ENCODE peak calls at places on chromosomes 2 and 18, in four cellular contexts. D is IMR-90, R is GM23248, B is fibroblast of lung. H is an unnamed sample.

GRCh38 chr2:16034151-16034974 is 94.0 kb downstream of the MYCN start:
- DNase-seq in D (no peak), R (no peak), B (no peak), H (peak)

GRCh38 chr2:96342085-96342484 is 6.5 kb downstream of the NCAPH start:
- DNase-seq in D (peak), R (peak), B (peak), H (no peak)

GRCh38 chr2:104853926-104854506 is at the start of gene POU3F3:
- DNase-seq in D (no peak), R (peak), B (peak), H (peak)

GRCh38 chr2:145687445-145688104 is 1167.7 kb upstream of the ZEB2 start:
- DNase-seq in D (peak), R (peak), B (peak), H (no peak)

GRCh38 chr2:46806526-46806925 is 109.1 kb downstream of the MCFD2 start:
- DNase-seq in D (peak), R (peak), B (peak), H (peak)

GRCh38 chr18:45724591-45724990 is 610 bp downstream of the SLC14A1 start:
- DNase-seq in D (no peak), R (no peak), B (peak), H (no peak)

GRCh38 chr2:109297566-109298205 is 168.7 kb downstream of the SH3RF3 start:
- DNase-seq in D (no peak), R (no peak), B (no peak), H (no peak)

GRCh38 chr18:830315-830901 is 18.4 kb upstream of the YES1 start:
- DNase-seq in D (peak), R (peak), B (peak), H (no peak)

GRCh38 chr18:79447703-79448367 is 52.1 kb downstream of the NFATC1 start:
- DNase-seq in D (peak), R (no peak), B (peak), H (no peak)

GRCh38 chr2:35821675-35822074 is 533.9 kb upstream of the CRIM1 start:
- DNase-seq in D (no peak), R (no peak), B (no peak), H (no peak)

GRCh38 chr18:38940475-38940862 is 1374.9 kb upstream of the CELF4 start:
- DNase-seq in D (no peak), R (no peak), B (no peak), H (no peak)

GRCh38 chr2:198054299-198054698 is 249.9 kb downstream of the PLCL1 start:
- DNase-seq in D (peak), R (peak), B (peak), H (peak)

GRCh38 chr2:160371251-160372009 is 122.2 kb downstream of the RBMS1 start:
- DNase-seq in D (no peak), R (peak), B (peak), H (peak)

GRCh38 chr2:191376981-191377629 is 131.9 kb downstream of the MYO1B start:
- DNase-seq in D (peak), R (peak), B (peak), H (no peak)

GRCh38 chr2:176490061-176490861 is 221.0 kb downstream of the MTX2 start:
- DNase-seq in D (no peak), R (no peak), B (peak), H (peak)

GRCh38 chr2:24530796-24531195 is 39.7 kb downstream of the NCOA1 start:
- DNase-seq in D (no peak), R (no peak), B (no peak), H (no peak)

GRCh38 chr2:81247648-81248047 is 943.1 kb upstream of the LRRTM1 start:
- DNase-seq in D (no peak), R (no peak), B (no peak), H (no peak)

GRCh38 chr2:177611310-177611886 is 218.8 kb downstream of the AGPS start:
- DNase-seq in D (no peak), R (no peak), B (no peak), H (no peak)

GRCh38 chr18:53941601-53942335 is 282.7 kb downstream of the MBD2 start:
- DNase-seq in D (no peak), R (peak), B (peak), H (no peak)

GRCh38 chr2:102238039-102238756 is 51.4 kb downstream of the IL1RL2 start:
- DNase-seq in D (peak), R (peak), B (peak), H (no peak)

GRCh38 chr18:51184092-51184458 is 13.4 kb downstream of the MEX3C start:
- DNase-seq in D (no peak), R (no peak), B (no peak), H (no peak)

GRCh38 chr18:48879008-48879431 is 71.7 kb downstream of the SMAD7 start:
- DNase-seq in D (no peak), R (no peak), B (no peak), H (no peak)

GRCh38 chr2:157625311-157625710 is 3.4 kb downstream of the ACVR1C start:
- DNase-seq in D (no peak), R (peak), B (no peak), H (no peak)

GRCh38 chr2:12717191-12717987 is 653 bp downstream of the TRIB2 start:
- DNase-seq in D (peak), R (peak), B (peak), H (peak)

GRCh38 chr18:61400016-61400630 is 66.9 kb downstream of the CDH20 start:
- DNase-seq in D (no peak), R (peak), B (peak), H (no peak)

GRCh38 chr2:168534926-168535325 is 78.9 kb downstream of the CERS6 start:
- DNase-seq in D (no peak), R (no peak), B (no peak), H (no peak)

GRCh38 chr2:40317756-40318155 is 134.1 kb downstream of the SLC8A1 start:
- DNase-seq in D (no peak), R (peak), B (no peak), H (no peak)

GRCh38 chr2:202141319-202141947 is 68.4 kb downstream of the KIAA2012 start:
- DNase-seq in D (no peak), R (no peak), B (no peak), H (no peak)

GRCh38 chr18:76974345-76974744 is 152.0 kb downstream of the ZNF236 start:
- DNase-seq in D (no peak), R (no peak), B (no peak), H (no peak)

GRCh38 chr2:8882094-8882493 is 44.7 kb upstream of the KIDINS220 start:
- DNase-seq in D (peak), R (peak), B (no peak), H (peak)

GRCh38 chr2:138013651-138014050 is 49.4 kb downstream of the HNMT start:
- DNase-seq in D (no peak), R (no peak), B (no peak), H (no peak)

GRCh38 chr2:11809586-11810236 is 63.3 kb downstream of the LPIN1 start:
- DNase-seq in D (no peak), R (no peak), B (no peak), H (no peak)

GRCh38 chr18:79540161-79540913 is 139.3 kb upstream of the CTDP1 start:
- DNase-seq in D (no peak), R (peak), B (no peak), H (no peak)

GRCh38 chr2:39405364-39405763 is 31.7 kb downstream of the MAP4K3 start:
- DNase-seq in D (no peak), R (no peak), B (no peak), H (no peak)

GRCh38 chr2:216388046-216388884 is 16.0 kb upstream of the MARCHF4 start:
- DNase-seq in D (no peak), R (no peak), B (no peak), H (no peak)

GRCh38 chr2:158809816-158810215 is 14.7 kb downstream of the DAPL1 start:
- DNase-seq in D (no peak), R (no peak), B (peak), H (no peak)

GRCh38 chr18:79387615-79388014 is 8.1 kb upstream of the NFATC1 start:
- DNase-seq in D (no peak), R (no peak), B (no peak), H (no peak)

GRCh38 chr18:58254873-58255511 is 211.0 kb downstream of the NEDD4L start:
- DNase-seq in D (peak), R (no peak), B (no peak), H (no peak)

GRCh38 chr2:37713258-37713700 is 41.8 kb upstream of the CDC42EP3 start:
- DNase-seq in D (peak), R (peak), B (peak), H (no peak)

DNA sequence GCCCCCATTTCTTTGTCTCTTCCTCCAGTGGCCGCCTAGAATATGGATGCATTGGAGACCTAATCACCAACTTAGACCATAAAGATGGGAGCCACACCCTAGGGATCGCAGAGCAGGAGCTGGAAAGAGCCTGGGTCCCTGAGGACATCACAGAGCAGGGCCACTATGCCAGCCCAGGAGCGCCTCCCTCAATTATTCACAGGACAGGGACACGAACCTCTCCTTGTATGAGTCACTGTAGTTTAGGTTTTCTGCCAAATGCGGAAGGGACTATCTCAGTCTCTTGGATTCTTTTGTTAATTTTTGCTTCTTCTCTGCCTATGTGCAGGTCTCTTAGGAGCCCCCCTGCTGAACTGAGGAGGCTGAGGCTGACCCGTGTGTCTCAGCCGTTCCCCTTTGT is 12.9 kb upstream of the PTPN4 start:
- DNase-seq in D (peak), R (peak), B (peak), H (no peak)
- H2AFZ ChIP-seq in D (no peak), R (no peak), B (no peak), H (no peak)

DNA sequence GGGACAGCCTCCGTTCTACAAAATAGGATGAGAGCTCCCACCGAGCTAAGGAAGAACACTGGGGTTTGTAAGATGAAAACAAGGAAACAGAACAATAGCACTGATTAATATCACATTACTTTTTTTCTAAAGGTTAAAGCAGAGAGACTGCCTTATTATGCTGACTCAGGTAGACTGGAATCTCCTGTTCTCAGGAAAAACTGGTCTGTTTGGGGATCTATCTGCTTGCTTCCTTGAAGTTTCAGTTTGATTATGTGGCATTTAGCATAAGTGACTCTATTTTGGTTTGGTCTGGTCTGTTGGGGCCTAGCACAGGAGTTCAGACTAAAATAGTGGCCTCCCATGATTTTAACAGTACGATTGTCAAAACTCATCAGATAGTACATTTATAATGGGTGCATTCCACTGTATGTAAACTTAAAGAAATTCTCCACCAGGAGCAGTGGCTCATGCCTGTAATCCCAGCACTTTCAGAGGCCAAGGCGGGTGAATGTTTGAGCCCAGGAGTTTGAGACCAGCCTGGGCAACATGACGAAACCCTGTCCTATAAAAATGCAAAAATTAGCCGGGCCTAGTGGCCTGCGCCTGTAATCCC is 64.1 kb upstream of the NDUFV2 start:
- DNase-seq in D (peak), R (peak), B (peak), H (no peak)
- H2AFZ ChIP-seq in D (no peak), R (peak), B (peak), H (peak)

DNA sequence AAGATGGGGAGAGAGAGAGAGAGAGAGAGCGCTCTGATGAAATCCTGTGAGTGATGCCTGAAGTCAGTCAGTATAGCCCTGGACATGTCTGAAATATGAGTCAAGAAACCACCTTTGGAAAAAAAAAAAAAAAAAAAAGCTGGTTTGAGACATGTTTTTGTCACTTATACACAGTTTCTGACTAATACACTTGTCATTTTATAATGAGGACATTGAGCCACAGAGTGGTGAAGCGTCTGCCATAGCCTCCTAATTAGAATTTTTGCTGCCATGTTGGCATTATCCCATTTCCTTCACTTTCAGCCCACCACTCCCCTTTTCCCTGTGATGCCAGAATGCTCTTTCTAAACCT is 15.7 kb upstream of the MYO3B start:
- DNase-seq in D (peak), R (peak), B (peak), H (no peak)
- H2AFZ ChIP-seq in D (peak), R (peak), B (no peak), H (no peak)

GRCh38 chr2:122079844-122080243 is 324.4 kb downstream of the TSN start:
- DNase-seq in D (no peak), R (no peak), B (no peak), H (no peak)

GRCh38 chr2:122077114-122077513 is 321.7 kb downstream of the TSN start:
- DNase-seq in D (no peak), R (no peak), B (no peak), H (no peak)

GRCh38 chr2:122077771-122078170 is 322.3 kb downstream of the TSN start:
- DNase-seq in D (no peak), R (no peak), B (no peak), H (peak)

GRCh38 chr2:122081743-122082142 is 326.3 kb downstream of the TSN start:
- DNase-seq in D (no peak), R (no peak), B (no peak), H (peak)

GRCh38 chr2:122078451-122078850 is 323.0 kb downstream of the TSN start:
- DNase-seq in D (peak), R (peak), B (peak), H (no peak)
- H2AFZ ChIP-seq in D (no peak), R (no peak), B (no peak), H (no peak)

GRCh38 chr18:24136967-24137373 is 1.9 kb upstream of the CABYR start:
- DNase-seq in D (peak), R (no peak), B (peak), H (no peak)

GRCh38 chr18:24142376-24142775 is 3.5 kb downstream of the CABYR start:
- DNase-seq in D (no peak), R (no peak), B (no peak), H (no peak)

GRCh38 chr18:24140697-24141096 is 1.8 kb downstream of the CABYR start:
- DNase-seq in D (no peak), R (no peak), B (no peak), H (no peak)

GRCh38 chr18:24138281-24138883 is 480 bp upstream of the CABYR start:
- DNase-seq in D (no peak), R (no peak), B (no peak), H (no peak)

GRCh38 chr18:24138884-24139616 is at the start of gene CABYR:
- DNase-seq in D (peak), R (peak), B (peak), H (peak)
- H2AFZ ChIP-seq in D (peak), R (peak), B (peak), H (peak)

DNA sequence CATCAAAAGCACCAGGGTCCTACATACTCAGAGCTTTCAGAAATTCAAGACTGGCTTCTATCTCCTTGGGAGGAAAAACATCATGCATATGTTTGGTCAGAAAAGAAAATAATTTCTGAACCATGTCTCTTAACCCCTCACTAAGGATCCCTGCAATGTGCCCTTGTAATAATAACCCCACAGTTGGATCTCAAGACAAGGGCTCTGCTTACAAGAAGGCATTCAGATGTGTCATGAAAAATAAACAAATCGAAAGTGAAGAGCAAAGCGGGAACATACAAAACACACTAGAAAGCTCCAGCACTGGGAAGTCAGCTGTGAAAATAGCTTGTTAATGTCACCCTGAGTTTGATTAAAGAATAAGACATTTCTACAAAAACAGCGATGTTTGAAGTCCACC is 174.4 kb downstream of the PID1 start:
- DNase-seq in D (no peak), R (no peak), B (no peak), H (no peak)
- H2AFZ ChIP-seq in D (no peak), R (no peak), B (no peak), H (no peak)

GRCh38 chr2:232485757-232486557 is 1.7 kb downstream of the ECEL1 start:
- DNase-seq in D (no peak), R (no peak), B (no peak), H (peak)
- H2AFZ ChIP-seq in D (no peak), R (no peak), B (no peak), H (no peak)

DNA sequence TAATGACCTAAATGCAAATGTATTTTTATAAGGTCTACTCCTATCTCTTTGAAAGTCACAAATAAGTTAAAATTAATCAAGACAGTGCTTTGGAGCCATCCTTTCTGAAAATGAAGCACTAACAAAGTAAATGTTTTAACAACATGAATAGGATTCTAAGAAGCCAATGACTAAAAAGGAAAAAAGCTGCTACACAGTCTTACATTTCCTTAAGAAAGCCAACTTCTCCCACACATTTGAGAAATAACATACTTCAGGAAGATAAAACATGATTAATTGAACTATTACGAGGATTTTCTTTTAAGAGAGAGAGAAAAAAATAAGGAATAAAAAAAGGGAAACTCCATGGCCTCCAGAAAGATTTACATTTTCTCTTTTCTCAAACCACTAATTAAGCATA is 113.1 kb downstream of the GCA start:
- DNase-seq in D (no peak), R (no peak), B (peak), H (no peak)
- H2AFZ ChIP-seq in D (no peak), R (no peak), B (no peak), H (no peak)

GRCh38 chr2:218245214-218245613 is 15.6 kb upstream of the GPBAR1 start:
- DNase-seq in D (no peak), R (no peak), B (peak), H (no peak)
- H2AFZ ChIP-seq in D (no peak), R (no peak), B (no peak), H (no peak)

GRCh38 chr2:33321236-33321731 is 155.2 kb upstream of the RASGRP3 start:
- DNase-seq in D (peak), R (peak), B (peak), H (no peak)
- H2AFZ ChIP-seq in D (no peak), R (peak), B (no peak), H (no peak)

H was measured in SK-N-SH.